ENCODE peak calls at places on chromosomes 6 and 20, in four cellular contexts. P is T-helper 2 cell, V is NCI-H1105, W is nephron progenitor cell. S is an unnamed sample.

GRCh38 chr20:42628683-42629082 is 561.0 kb downstream of the PTPRT start:
- DNase-seq in P (no peak), V (no peak), W (no peak), S (no peak)

GRCh38 chr6:125753218-125753936 is 3.9 kb downstream of the HEY2 start:
- DNase-seq in P (peak; percentile 10), V (no peak), W (no peak), S (no peak)

GRCh38 chr6:36263390-36263789 is 6.5 kb upstream of the PNPLA1 start:
- DNase-seq in P (no peak), V (no peak), W (no peak), S (no peak)

GRCh38 chr6:150652848-150653613 is 53.3 kb downstream of the PLEKHG1 start:
- DNase-seq in P (no peak), V (no peak), W (no peak), S (no peak)

GRCh38 chr20:44901972-44902371 is 7.9 kb upstream of the PABPC1L start:
- DNase-seq in P (no peak), V (no peak), W (no peak), S (no peak)

GRCh38 chr6:70108230-70108629 is 194.7 kb downstream of the COL9A1 start:
- DNase-seq in P (no peak), V (peak; percentile 44), W (no peak), S (no peak)

GRCh38 chr20:58693226-58694006 is 816 bp downstream of the NPEPL1 start:
- DNase-seq in P (no peak), V (no peak), W (no peak), S (no peak)

GRCh38 chr6:24064106-24064505 is 61.9 kb upstream of the NRSN1 start:
- DNase-seq in P (no peak), V (no peak), W (peak; percentile 10), S (no peak)

GRCh38 chr6:154403803-154404202 is 47.2 kb upstream of the IPCEF1 start:
- DNase-seq in P (no peak), V (peak; percentile 26), W (no peak), S (no peak)

GRCh38 chr6:169556758-169557505 is 144.9 kb downstream of the WDR27 start:
- DNase-seq in P (peak; percentile 22), V (no peak), W (no peak), S (no peak)

GRCh38 chr6:149761438-149761837 is 11.9 kb downstream of the PCMT1 start:
- DNase-seq in P (no peak), V (no peak), W (no peak), S (no peak)

GRCh38 chr20:45372241-45372640 is 5.9 kb downstream of the TP53TG5 start:
- DNase-seq in P (no peak), V (no peak), W (no peak), S (no peak)

S was measured in effector memory CD4-positive, alpha-beta T cell.